ENCODE peak calls at places on chromosomes 11 and 22, in eight cellular contexts. E is NCI-H1105 treated with DMSO at 0.1 percent for 48 hours; O is GM03348; P is Right ventricle myocardium superior; M is NCI-H146; Y is T-helper 1 cell; G is CD4-positive, alpha-beta memory T cell; U is glutamatergic neuron. D is an unnamed sample.
A peak's percentile ranks its signal among the peaks of the same experiment; 100 is the strongest.

GRCh38 chr11:107184936-107185335 is 166.7 kb upstream of the GUCY1A2 start:
- DNase-seq in E (no peak), U (no peak), O (no peak), M (no peak), G (no peak), Y (no peak), P (no peak), D (no peak)

GRCh38 chr22:40044870-40045834 is 50.4 kb downstream of the FAM83F start:
- DNase-seq in Y (peak; percentile 70), P (peak; percentile 63), O (peak; percentile 67), M (peak; percentile 54), E (peak; percentile 27), U (peak; percentile 62), G (peak; percentile 78), D (no peak)

GRCh38 chr11:11265320-11265719 is 87.7 kb downstream of the CSNK2A3 start:
- DNase-seq in O (no peak), M (no peak), G (no peak), U (no peak), E (no peak), Y (no peak), P (no peak), D (no peak)

GRCh38 chr22:44085743-44086741 is 61.9 kb downstream of the PARVB start:
- DNase-seq in P (peak; percentile 85), O (peak; percentile 73), E (peak; percentile 8), M (peak; percentile 36), U (no peak), G (peak; percentile 8), Y (no peak), D (peak; percentile 69)

GRCh38 chr11:67032830-67033555 is 10.1 kb downstream of the SYT12 start:
- DNase-seq in U (no peak), Y (no peak), O (peak; percentile 93), G (no peak), P (no peak), M (no peak), E (no peak), D (peak; percentile 80)

GRCh38 chr11:97092823-97093222 is 703.0 kb downstream of the JRKL start:
- DNase-seq in U (no peak), Y (no peak), G (no peak), E (no peak), O (no peak), P (no peak), M (no peak), D (no peak)

GRCh38 chr11:58900479-58901420 is 38.5 kb upstream of the GLYATL1 start:
- DNase-seq in M (peak; percentile 20), G (no peak), E (no peak), U (peak; percentile 95), O (peak; percentile 90), Y (no peak), P (peak; percentile 74), D (peak; percentile 63)

GRCh38 chr11:68503281-68503687 is 42.7 kb downstream of the PPP6R3 start:
- DNase-seq in G (no peak), M (no peak), P (no peak), O (no peak), U (no peak), E (no peak), Y (no peak), D (peak; percentile 36)

GRCh38 chr11:1300569-1301187 is 8.8 kb downstream of the TOLLIP start:
- DNase-seq in G (no peak), M (no peak), O (no peak), E (no peak), Y (no peak), P (no peak), U (no peak), D (no peak)

GRCh38 chr11:63915961-63916836 is 765 bp downstream of the RCOR2 start:
- DNase-seq in E (peak; percentile 39), O (peak; percentile 72), Y (no peak), U (peak; percentile 93), G (no peak), M (peak; percentile 72), P (peak; percentile 70), D (peak; percentile 24)

GRCh38 chr11:121595717-121596156 is 143.0 kb upstream of the SORL1-AS1 start:
- DNase-seq in P (no peak), U (no peak), O (peak; percentile 92), M (no peak), E (no peak), G (no peak), Y (no peak), D (peak; percentile 100)

GRCh38 chr11:133889188-133889587 is 43.9 kb upstream of the SPATA19 start:
- DNase-seq in U (no peak), E (no peak), G (no peak), M (no peak), P (no peak), O (no peak), Y (no peak), D (no peak)

GRCh38 chr11:75689861-75690641 is 21.2 kb upstream of the MAP6 start:
- DNase-seq in Y (no peak), E (no peak), P (no peak), O (no peak), U (no peak), M (no peak), G (no peak), D (no peak)

GRCh38 chr22:26547426-26547825 is 35.2 kb upstream of the TFIP11 start:
- DNase-seq in G (no peak), E (no peak), O (no peak), U (no peak), P (no peak), M (no peak), Y (no peak), D (no peak)

GRCh38 chr22:49966041-49966715 is 5.6 kb downstream of the PIM3 start:
- DNase-seq in U (no peak), O (no peak), E (no peak), M (no peak), Y (no peak), P (peak; percentile 50), G (no peak), D (no peak)

GRCh38 chr11:112023104-112023503 is 2.1 kb upstream of the DLAT start:
- DNase-seq in P (no peak), M (no peak), Y (no peak), O (no peak), G (no peak), U (no peak), E (no peak), D (no peak)

GRCh38 chr11:13076961-13077360 is 67.8 kb downstream of the RASSF10 start:
- DNase-seq in U (no peak), E (no peak), Y (no peak), P (no peak), O (no peak), G (no peak), M (no peak), D (no peak)

GRCh38 chr11:130775306-130776043 is 140.8 kb downstream of the SNX19 start:
- DNase-seq in G (no peak), P (no peak), U (no peak), E (no peak), Y (no peak), O (peak; percentile 35), M (no peak), D (peak; percentile 75)

GRCh38 chr11:75325713-75326438 is 25.6 kb downstream of the ARRB1 start:
- DNase-seq in E (no peak), U (no peak), O (peak; percentile 94), G (no peak), P (peak; percentile 83), M (no peak), Y (no peak), D (peak; percentile 84)

GRCh38 chr22:43152355-43153071 is 1.2 kb downstream of the TSPO start:
- DNase-seq in P (peak; percentile 86), E (no peak), U (no peak), G (peak; percentile 61), M (no peak), Y (peak; percentile 57), O (peak; percentile 86), D (peak; percentile 66)

GRCh38 chr22:35324067-35324466 is 24.4 kb downstream of the TOM1 start:
- DNase-seq in U (no peak), G (no peak), O (no peak), E (no peak), P (peak; percentile 29), M (no peak), Y (no peak), D (no peak)

GRCh38 chr11:117928818-117929567 is at the start of gene TMPRSS13:
- DNase-seq in P (no peak), O (no peak), Y (no peak), E (no peak), U (no peak), M (no peak), G (no peak), D (no peak)

GRCh38 chr22:45903355-45904149 is 73.4 kb downstream of the WNT7B start:
- DNase-seq in P (no peak), G (no peak), Y (no peak), U (no peak), M (no peak), E (no peak), O (peak; percentile 80), D (peak; percentile 58)

GRCh38 chr11:369336-370018 is at the start of gene B4GALNT4:
- DNase-seq in P (peak; percentile 44), U (peak; percentile 83), E (peak; percentile 27), Y (no peak), O (peak; percentile 79), M (peak; percentile 54), G (peak; percentile 21), D (no peak)

GRCh38 chr11:99260696-99261095 is 239.9 kb downstream of the CNTN5 start:
- DNase-seq in M (no peak), U (no peak), O (no peak), Y (no peak), E (no peak), P (no peak), G (no peak), D (no peak)

GRCh38 chr11:72015511-72016061 is 16.9 kb downstream of the IL18BP start:
- DNase-seq in O (no peak), G (no peak), M (no peak), U (peak; percentile 74), Y (no peak), P (no peak), E (no peak), D (no peak)